ENCODE peak calls at places on chromosomes 3 and 15, in nine cellular contexts. One of them, this sample, is unnamed.

GRCh38 chr3:3801510-3801841 is 2.2 kb downstream of the LRRN1 start:
- DNase-seq in stimulated activated CD8-positive, alpha-beta memory T cell treated with anti-CD3 and anti-CD28 coated beads, Interleukin-15, amount 100 ng/mL, for 24 hours: no peak
- DNase-seq in AML-193: no peak
- DNase-seq in stomach: no peak
- DNase-seq in cardiac septum: no peak
- DNase-seq in activated naive CD4-positive, alpha-beta T cell: no peak
- DNase-seq in KG1: no peak
- DNase-seq in amniotic stem cell: no peak
- DNase-seq in myocyte: no peak
- DNase-seq in this sample: no peak

GRCh38 chr3:27219127-27219860 is 149.9 kb downstream of the NEK10 start:
- DNase-seq in stimulated activated CD8-positive, alpha-beta memory T cell treated with anti-CD3 and anti-CD28 coated beads, Interleukin-15, amount 100 ng/mL, for 24 hours: no peak
- DNase-seq in AML-193: no peak
- DNase-seq in stomach: no peak
- DNase-seq in cardiac septum: no peak
- DNase-seq in activated naive CD4-positive, alpha-beta T cell: no peak
- DNase-seq in KG1: no peak
- DNase-seq in amniotic stem cell: no peak
- DNase-seq in myocyte: no peak
- DNase-seq in this sample: no peak

GRCh38 chr3:145175626-145176025 is 985.4 kb downstream of the PLOD2 start:
- DNase-seq in stimulated activated CD8-positive, alpha-beta memory T cell treated with anti-CD3 and anti-CD28 coated beads, Interleukin-15, amount 100 ng/mL, for 24 hours: no peak
- DNase-seq in AML-193: no peak
- DNase-seq in stomach: no peak
- DNase-seq in cardiac septum: no peak
- DNase-seq in activated naive CD4-positive, alpha-beta T cell: no peak
- DNase-seq in KG1: no peak
- DNase-seq in amniotic stem cell: no peak
- DNase-seq in myocyte: no peak
- DNase-seq in this sample: no peak

GRCh38 chr3:2921903-2922302 is 188.3 kb downstream of the IL5RA start:
- DNase-seq in stimulated activated CD8-positive, alpha-beta memory T cell treated with anti-CD3 and anti-CD28 coated beads, Interleukin-15, amount 100 ng/mL, for 24 hours: no peak
- DNase-seq in AML-193: peak
- DNase-seq in stomach: no peak
- DNase-seq in cardiac septum: no peak
- DNase-seq in activated naive CD4-positive, alpha-beta T cell: no peak
- DNase-seq in KG1: no peak
- DNase-seq in amniotic stem cell: no peak
- DNase-seq in myocyte: no peak
- DNase-seq in this sample: no peak

GRCh38 chr15:75177360-75178071 is 24.2 kb upstream of the C15orf39 start:
- DNase-seq in stimulated activated CD8-positive, alpha-beta memory T cell treated with anti-CD3 and anti-CD28 coated beads, Interleukin-15, amount 100 ng/mL, for 24 hours: no peak
- DNase-seq in AML-193: no peak
- DNase-seq in stomach: no peak
- DNase-seq in cardiac septum: no peak
- DNase-seq in activated naive CD4-positive, alpha-beta T cell: no peak
- DNase-seq in KG1: no peak
- DNase-seq in amniotic stem cell: no peak
- DNase-seq in myocyte: peak
- DNase-seq in this sample: no peak

GRCh38 chr3:111068574-111068973 is 3.0 kb upstream of the NECTIN3 start:
- DNase-seq in stimulated activated CD8-positive, alpha-beta memory T cell treated with anti-CD3 and anti-CD28 coated beads, Interleukin-15, amount 100 ng/mL, for 24 hours: no peak
- DNase-seq in AML-193: no peak
- DNase-seq in stomach: no peak
- DNase-seq in cardiac septum: no peak
- DNase-seq in activated naive CD4-positive, alpha-beta T cell: no peak
- DNase-seq in KG1: no peak
- DNase-seq in amniotic stem cell: no peak
- DNase-seq in myocyte: no peak
- DNase-seq in this sample: no peak

GRCh38 chr15:77059761-77060345 is 11.1 kb downstream of the TSPAN3 start:
- DNase-seq in stimulated activated CD8-positive, alpha-beta memory T cell treated with anti-CD3 and anti-CD28 coated beads, Interleukin-15, amount 100 ng/mL, for 24 hours: no peak
- DNase-seq in AML-193: no peak
- DNase-seq in stomach: no peak
- DNase-seq in cardiac septum: no peak
- DNase-seq in activated naive CD4-positive, alpha-beta T cell: no peak
- DNase-seq in KG1: no peak
- DNase-seq in amniotic stem cell: no peak
- DNase-seq in myocyte: peak
- DNase-seq in this sample: no peak

GRCh38 chr3:146715176-146715575 is 110.0 kb upstream of the PLSCR5 start:
- DNase-seq in stimulated activated CD8-positive, alpha-beta memory T cell treated with anti-CD3 and anti-CD28 coated beads, Interleukin-15, amount 100 ng/mL, for 24 hours: no peak
- DNase-seq in AML-193: no peak
- DNase-seq in stomach: no peak
- DNase-seq in cardiac septum: no peak
- DNase-seq in activated naive CD4-positive, alpha-beta T cell: no peak
- DNase-seq in KG1: no peak
- DNase-seq in amniotic stem cell: no peak
- DNase-seq in myocyte: peak
- DNase-seq in this sample: no peak

GRCh38 chr3:126969586-126969985 is 13.3 kb upstream of the PLXNA1 start:
- DNase-seq in stimulated activated CD8-positive, alpha-beta memory T cell treated with anti-CD3 and anti-CD28 coated beads, Interleukin-15, amount 100 ng/mL, for 24 hours: no peak
- DNase-seq in AML-193: no peak
- DNase-seq in stomach: no peak
- DNase-seq in cardiac septum: no peak
- DNase-seq in activated naive CD4-positive, alpha-beta T cell: no peak
- DNase-seq in KG1: no peak
- DNase-seq in amniotic stem cell: no peak
- DNase-seq in myocyte: no peak
- DNase-seq in this sample: no peak

GRCh38 chr15:67148196-67148701 is 82.8 kb downstream of the SMAD3 start:
- DNase-seq in stimulated activated CD8-positive, alpha-beta memory T cell treated with anti-CD3 and anti-CD28 coated beads, Interleukin-15, amount 100 ng/mL, for 24 hours: no peak
- DNase-seq in AML-193: peak
- DNase-seq in stomach: no peak
- DNase-seq in cardiac septum: peak
- DNase-seq in activated naive CD4-positive, alpha-beta T cell: no peak
- DNase-seq in KG1: peak
- DNase-seq in amniotic stem cell: no peak
- DNase-seq in myocyte: peak
- DNase-seq in this sample: no peak

GRCh38 chr3:28601291-28601690 is 252.7 kb upstream of the AZI2 start:
- DNase-seq in stimulated activated CD8-positive, alpha-beta memory T cell treated with anti-CD3 and anti-CD28 coated beads, Interleukin-15, amount 100 ng/mL, for 24 hours: no peak
- DNase-seq in AML-193: no peak
- DNase-seq in stomach: no peak
- DNase-seq in cardiac septum: no peak
- DNase-seq in activated naive CD4-positive, alpha-beta T cell: no peak
- DNase-seq in KG1: no peak
- DNase-seq in amniotic stem cell: no peak
- DNase-seq in myocyte: no peak
- DNase-seq in this sample: no peak

GRCh38 chr3:123159926-123160635 is 41.7 kb upstream of the SEC22A start:
- DNase-seq in stimulated activated CD8-positive, alpha-beta memory T cell treated with anti-CD3 and anti-CD28 coated beads, Interleukin-15, amount 100 ng/mL, for 24 hours: no peak
- DNase-seq in AML-193: no peak
- DNase-seq in stomach: no peak
- DNase-seq in cardiac septum: no peak
- DNase-seq in activated naive CD4-positive, alpha-beta T cell: no peak
- DNase-seq in KG1: no peak
- DNase-seq in amniotic stem cell: no peak
- DNase-seq in myocyte: peak
- DNase-seq in this sample: no peak

GRCh38 chr15:61743352-61743909 is 316.8 kb downstream of the VPS13C start:
- DNase-seq in stimulated activated CD8-positive, alpha-beta memory T cell treated with anti-CD3 and anti-CD28 coated beads, Interleukin-15, amount 100 ng/mL, for 24 hours: no peak
- DNase-seq in AML-193: no peak
- DNase-seq in stomach: no peak
- DNase-seq in cardiac septum: no peak
- DNase-seq in activated naive CD4-positive, alpha-beta T cell: no peak
- DNase-seq in KG1: no peak
- DNase-seq in amniotic stem cell: no peak
- DNase-seq in myocyte: no peak
- DNase-seq in this sample: no peak

GRCh38 chr3:99315896-99316295 is 322.5 kb upstream of the COL8A1 start:
- DNase-seq in stimulated activated CD8-positive, alpha-beta memory T cell treated with anti-CD3 and anti-CD28 coated beads, Interleukin-15, amount 100 ng/mL, for 24 hours: no peak
- DNase-seq in AML-193: no peak
- DNase-seq in stomach: no peak
- DNase-seq in cardiac septum: no peak
- DNase-seq in activated naive CD4-positive, alpha-beta T cell: no peak
- DNase-seq in KG1: no peak
- DNase-seq in amniotic stem cell: no peak
- DNase-seq in myocyte: no peak
- DNase-seq in this sample: no peak

GRCh38 chr15:25776071-25776740 is 86.9 kb downstream of the ATP10A start:
- DNase-seq in stimulated activated CD8-positive, alpha-beta memory T cell treated with anti-CD3 and anti-CD28 coated beads, Interleukin-15, amount 100 ng/mL, for 24 hours: no peak
- DNase-seq in AML-193: no peak
- DNase-seq in stomach: no peak
- DNase-seq in cardiac septum: no peak
- DNase-seq in activated naive CD4-positive, alpha-beta T cell: no peak
- DNase-seq in KG1: no peak
- DNase-seq in amniotic stem cell: no peak
- DNase-seq in myocyte: no peak
- DNase-seq in this sample: no peak

GRCh38 chr15:100998630-100999029 is 79.5 kb downstream of the LRRK1 start:
- DNase-seq in stimulated activated CD8-positive, alpha-beta memory T cell treated with anti-CD3 and anti-CD28 coated beads, Interleukin-15, amount 100 ng/mL, for 24 hours: no peak
- DNase-seq in AML-193: no peak
- DNase-seq in stomach: no peak
- DNase-seq in cardiac septum: no peak
- DNase-seq in activated naive CD4-positive, alpha-beta T cell: no peak
- DNase-seq in KG1: no peak
- DNase-seq in amniotic stem cell: no peak
- DNase-seq in myocyte: no peak
- DNase-seq in this sample: no peak

GRCh38 chr15:93470042-93470441 is 381.0 kb upstream of the RGMA start:
- DNase-seq in stimulated activated CD8-positive, alpha-beta memory T cell treated with anti-CD3 and anti-CD28 coated beads, Interleukin-15, amount 100 ng/mL, for 24 hours: no peak
- DNase-seq in AML-193: no peak
- DNase-seq in stomach: no peak
- DNase-seq in cardiac septum: no peak
- DNase-seq in activated naive CD4-positive, alpha-beta T cell: no peak
- DNase-seq in KG1: no peak
- DNase-seq in amniotic stem cell: no peak
- DNase-seq in myocyte: no peak
- DNase-seq in this sample: no peak

GRCh38 chr3:53185761-53186465 is 24.9 kb downstream of the PRKCD start:
- DNase-seq in stimulated activated CD8-positive, alpha-beta memory T cell treated with anti-CD3 and anti-CD28 coated beads, Interleukin-15, amount 100 ng/mL, for 24 hours: no peak
- DNase-seq in AML-193: no peak
- DNase-seq in stomach: no peak
- DNase-seq in cardiac septum: no peak
- DNase-seq in activated naive CD4-positive, alpha-beta T cell: no peak
- DNase-seq in KG1: no peak
- DNase-seq in amniotic stem cell: no peak
- DNase-seq in myocyte: no peak
- DNase-seq in this sample: no peak

GRCh38 chr3:9947025-9947995 is 4.9 kb downstream of the PRRT3 start:
- DNase-seq in stimulated activated CD8-positive, alpha-beta memory T cell treated with anti-CD3 and anti-CD28 coated beads, Interleukin-15, amount 100 ng/mL, for 24 hours: no peak
- DNase-seq in AML-193: no peak
- DNase-seq in stomach: peak
- DNase-seq in cardiac septum: peak
- DNase-seq in activated naive CD4-positive, alpha-beta T cell: no peak
- DNase-seq in KG1: no peak
- DNase-seq in amniotic stem cell: no peak
- DNase-seq in myocyte: peak
- DNase-seq in this sample: peak

This sample was measured in tibial artery.